ENCODE peak calls at places on chromosomes 2 and 18, in seven cellular contexts. G, V, B, U, S, M and X are unnamed samples.
A peak's percentile ranks its signal among the peaks of the same experiment; 100 is the strongest.

GRCh38 chr2:234289789-234290188 is 207.1 kb downstream of the ARL4C start:
- DNase-seq in G (no peak), V (peak; percentile 48), B (peak; percentile 23), U (no peak), S (peak; percentile 37), M (no peak), X (peak; percentile 84)

GRCh38 chr2:98867539-98868309 is 68.3 kb downstream of the CRACDL start:
- DNase-seq in G (no peak), V (no peak), B (no peak), U (no peak), S (no peak), M (no peak), X (no peak)

GRCh38 chr18:11859903-11860407 is 8.7 kb downstream of the CHMP1B start:
- DNase-seq in G (peak; percentile 45), V (peak; percentile 63), B (no peak), U (no peak), S (no peak), M (no peak), X (peak; percentile 61)

GRCh38 chr2:41853427-41854191 is 194.2 kb upstream of the PKDCC start:
- DNase-seq in G (peak; percentile 69), V (peak; percentile 80), B (no peak), U (no peak), S (peak; percentile 39), M (peak; percentile 78), X (peak; percentile 78)

GRCh38 chr18:6752200-6752873 is 22.8 kb downstream of the ARHGAP28 start:
- DNase-seq in G (no peak), V (peak; percentile 23), B (no peak), U (no peak), S (no peak), M (peak; percentile 48), X (peak; percentile 49)

GRCh38 chr2:60899230-60899891 is 18.0 kb downstream of the REL start:
- DNase-seq in G (no peak), V (no peak), B (no peak), U (no peak), S (no peak), M (no peak), X (no peak)

GRCh38 chr2:151043484-151043883 is 218.2 kb downstream of the RBM43 start:
- DNase-seq in G (no peak), V (no peak), B (no peak), U (no peak), S (no peak), M (no peak), X (no peak)

GRCh38 chr2:233063269-233063975 is 3.3 kb downstream of the INPP5D start:
- DNase-seq in G (no peak), V (no peak), B (no peak), U (no peak), S (no peak), M (no peak), X (no peak)

GRCh38 chr18:25605322-25605721 is 253.4 kb upstream of the ZNF521 start:
- DNase-seq in G (no peak), V (no peak), B (no peak), U (no peak), S (no peak), M (no peak), X (no peak)

GRCh38 chr2:1625281-1626001 is 118.9 kb downstream of the PXDN start:
- DNase-seq in G (no peak), V (peak; percentile 50), B (peak; percentile 39), U (no peak), S (no peak), M (peak; percentile 42), X (no peak)

GRCh38 chr2:26682155-26682554 is 10.4 kb upstream of the KCNK3 start:
- DNase-seq in G (no peak), V (no peak), B (no peak), U (no peak), S (peak; percentile 10), M (no peak), X (no peak)

GRCh38 chr2:74658516-74658915 is 4.5 kb downstream of the SEMA4F start:
- DNase-seq in G (no peak), V (no peak), B (no peak), U (no peak), S (no peak), M (no peak), X (no peak)

GRCh38 chr2:127614731-127615130 is 31.2 kb upstream of the GPR17 start:
- DNase-seq in G (no peak), V (peak; percentile 2), B (no peak), U (no peak), S (no peak), M (no peak), X (peak; percentile 50)

GRCh38 chr2:30686000-30686399 is 121.2 kb downstream of the CAPN13 start:
- DNase-seq in G (no peak), V (peak; percentile 73), B (no peak), U (no peak), S (no peak), M (no peak), X (no peak)

GRCh38 chr2:230348792-230349191 is 21.8 kb downstream of the SP140L start:
- DNase-seq in G (no peak), V (no peak), B (no peak), U (no peak), S (no peak), M (no peak), X (no peak)

GRCh38 chr2:204234879-204235278 is 298.3 kb downstream of the ICOS start:
- DNase-seq in G (no peak), V (no peak), B (no peak), U (no peak), S (no peak), M (no peak), X (no peak)

GRCh38 chr2:1024981-1025380 is 74.3 kb downstream of the SNTG2 start:
- DNase-seq in G (no peak), V (no peak), B (no peak), U (no peak), S (no peak), M (no peak), X (no peak)

GRCh38 chr2:179250084-179250483 is 14.5 kb downstream of the SESTD1 start:
- DNase-seq in G (no peak), V (no peak), B (no peak), U (no peak), S (no peak), M (no peak), X (no peak)

GRCh38 chr2:179251865-179252264 is 12.8 kb downstream of the SESTD1 start:
- DNase-seq in G (no peak), V (no peak), B (no peak), U (no peak), S (no peak), M (no peak), X (no peak)

GRCh38 chr2:179248024-179248348 is 16.6 kb downstream of the SESTD1 start:
- DNase-seq in G (no peak), V (no peak), B (no peak), U (no peak), S (no peak), M (no peak), X (no peak)

GRCh38 chr2:179250848-179251504 is 13.7 kb downstream of the SESTD1 start:
- DNase-seq in G (no peak), V (no peak), B (no peak), U (no peak), S (no peak), M (no peak), X (no peak)

GRCh38 chr2:179247318-179248023 is 17.2 kb downstream of the SESTD1 start:
- DNase-seq in G (no peak), V (no peak), B (no peak), U (no peak), S (no peak), M (no peak), X (no peak)
- H3K9me3 ChIP-seq in G (no peaks in the 10 kb centered on the region), V (no peaks in the 10 kb centered on the region), B (no peaks in the 10 kb centered on the region), U (no peaks in the 10 kb centered on the region), S (no peaks in the 10 kb centered on the region), M (peaks cover 21% of the 10 kb centered on the region), X (no peaks in the 10 kb centered on the region)

GRCh38 chr2:167957662-167958061 is 289.7 kb downstream of the STK39 start:
- DNase-seq in G (no peak), V (no peak), B (no peak), U (no peak), S (no peak), M (no peak), X (no peak)
- H3K4me3 ChIP-seq in G (no peak overlapping the region), V (no peak overlapping the region), B (no peak overlapping the region), U (no peak overlapping the region), S (no peak overlapping the region), M (no peak overlapping the region), X (no peak overlapping the region)

GRCh38 chr2:28356095-28356911 is 36.4 kb upstream of the FOSL2 start:
- DNase-seq in G (peak; percentile 90), V (peak; percentile 87), B (peak; percentile 92), U (peak; percentile 95), S (peak; percentile 96), M (no peak), X (peak; percentile 98)

GRCh38 chr2:28357948-28358667 is 34.5 kb upstream of the FOSL2 start:
- DNase-seq in G (no peak), V (no peak), B (no peak), U (no peak), S (no peak), M (no peak), X (no peak)

GRCh38 chr2:28354920-28355520 is 37.6 kb upstream of the FOSL2 start:
- DNase-seq in G (no peak), V (no peak), B (peak; percentile 10), U (no peak), S (no peak), M (no peak), X (no peak)

GRCh38 chr2:28357055-28357454 is 35.6 kb upstream of the FOSL2 start:
- DNase-seq in G (no peak), V (no peak), B (no peak), U (no peak), S (no peak), M (no peak), X (no peak)

GRCh38 chr2:28355521-28356094 is 37.0 kb upstream of the FOSL2 start:
- DNase-seq in G (no peak), V (peak; percentile 50), B (peak; percentile 57), U (peak; percentile 65), S (peak; percentile 87), M (no peak), X (no peak)
- H3K27ac ChIP-seq in G (peak overlapping the region; percentile 54), V (peak overlapping the region; percentile 99), B (peak overlapping the region; percentile 87), U (peak overlapping the region; percentile 90), S (peak overlapping the region; percentile 69), M (no peak overlapping the region), X (peak overlapping the region; percentile 93)

GRCh38 chr2:135257383-135258090 is 205.4 kb downstream of the RAB3GAP1 start:
- DNase-seq in G (no peak), V (no peak), B (no peak), U (no peak), S (no peak), M (no peak), X (no peak)

GRCh38 chr2:135256531-135257258 is 204.6 kb downstream of the RAB3GAP1 start:
- DNase-seq in G (no peak), V (no peak), B (no peak), U (no peak), S (no peak), M (no peak), X (no peak)

GRCh38 chr2:135258193-135258592 is 206.1 kb downstream of the RAB3GAP1 start:
- DNase-seq in G (no peak), V (no peak), B (no peak), U (no peak), S (no peak), M (no peak), X (no peak)

GRCh38 chr2:135252805-135253458 is 200.8 kb downstream of the RAB3GAP1 start:
- DNase-seq in G (no peak), V (no peak), B (no peak), U (no peak), S (no peak), M (no peak), X (no peak)

DNA sequence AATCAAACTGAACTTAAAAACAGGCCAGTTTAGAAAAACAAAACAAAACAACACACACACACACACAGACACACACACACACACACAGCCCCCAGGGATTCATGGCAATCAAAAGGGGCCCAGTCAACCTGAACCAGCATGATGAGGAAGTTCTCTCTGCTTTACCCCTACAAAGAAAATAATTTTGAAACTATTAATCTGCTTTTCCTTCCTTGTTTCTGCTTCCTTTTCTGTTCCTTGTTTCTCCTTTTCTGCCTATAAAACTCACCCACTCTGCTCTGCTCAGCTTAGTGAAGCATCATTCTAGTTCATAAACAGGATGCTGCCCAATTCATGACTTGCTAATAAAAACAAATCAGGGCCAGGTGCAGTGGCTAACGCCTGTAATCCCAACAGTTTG is 203.1 kb downstream of the RAB3GAP1 start:
- DNase-seq in G (no peak), V (no peak), B (no peak), U (no peak), S (no peak), M (no peak), X (no peak)
- H3K9me3 ChIP-seq in G (no peaks in the 10 kb centered on the region), V (no peaks in the 10 kb centered on the region), B (no peaks in the 10 kb centered on the region), U (no peaks in the 10 kb centered on the region), S (no peaks in the 10 kb centered on the region), M (peaks cover 8% of the 10 kb centered on the region), X (no peaks in the 10 kb centered on the region)